ENCODE peak calls at places on chromosomes 7 and 10, in ten cellular contexts. One of them, this sample, is unnamed.

GRCh38 chr10:119562097-119562496 is 19.6 kb upstream of the RGS10 start:
- DNase-seq in neural progenitor cell: no peak
- DNase-seq in Peyer's patch: no peak
- DNase-seq in A549: no peak
- DNase-seq in coronary artery: no peak
- DNase-seq in mammary epithelial cell: no peak
- DNase-seq in upper lobe of right lung: no peak
- DNase-seq in DND-41: no peak
- DNase-seq in IMR-90: no peak
- DNase-seq in lower lobe of right lung: no peak
- DNase-seq in this sample: no peak

GRCh38 chr7:11650030-11650429 is 182.0 kb downstream of the THSD7A start:
- DNase-seq in neural progenitor cell: no peak
- DNase-seq in Peyer's patch: no peak
- DNase-seq in A549: no peak
- DNase-seq in coronary artery: no peak
- DNase-seq in mammary epithelial cell: no peak
- DNase-seq in upper lobe of right lung: no peak
- DNase-seq in DND-41: no peak
- DNase-seq in IMR-90: no peak
- DNase-seq in lower lobe of right lung: no peak
- DNase-seq in this sample: no peak

GRCh38 chr7:55522268-55522902 is 49.9 kb downstream of the VOPP1 start:
- DNase-seq in neural progenitor cell: no peak
- DNase-seq in Peyer's patch: no peak
- DNase-seq in A549: no peak
- DNase-seq in coronary artery: no peak
- DNase-seq in mammary epithelial cell: no peak
- DNase-seq in upper lobe of right lung: no peak
- DNase-seq in DND-41: no peak
- DNase-seq in IMR-90: no peak
- DNase-seq in lower lobe of right lung: no peak
- DNase-seq in this sample: no peak

GRCh38 chr10:80141696-80142460 is 9.3 kb downstream of the PLAC9 start:
- DNase-seq in neural progenitor cell: peak
- DNase-seq in Peyer's patch: no peak
- DNase-seq in A549: no peak
- DNase-seq in coronary artery: no peak
- DNase-seq in mammary epithelial cell: no peak
- DNase-seq in upper lobe of right lung: no peak
- DNase-seq in DND-41: no peak
- DNase-seq in IMR-90: no peak
- DNase-seq in lower lobe of right lung: no peak
- DNase-seq in this sample: no peak

GRCh38 chr10:15719899-15720634 is at the start of gene ITGA8:
- DNase-seq in neural progenitor cell: peak
- DNase-seq in Peyer's patch: no peak
- DNase-seq in A549: peak
- DNase-seq in coronary artery: peak
- DNase-seq in mammary epithelial cell: no peak
- DNase-seq in upper lobe of right lung: peak
- DNase-seq in DND-41: no peak
- DNase-seq in IMR-90: no peak
- DNase-seq in lower lobe of right lung: no peak
- DNase-seq in this sample: no peak

GRCh38 chr10:47121336-47121735 is 178.7 kb upstream of the GDF10 start:
- DNase-seq in neural progenitor cell: no peak
- DNase-seq in Peyer's patch: no peak
- DNase-seq in A549: no peak
- DNase-seq in coronary artery: no peak
- DNase-seq in mammary epithelial cell: no peak
- DNase-seq in upper lobe of right lung: no peak
- DNase-seq in DND-41: no peak
- DNase-seq in IMR-90: peak
- DNase-seq in lower lobe of right lung: no peak
- DNase-seq in this sample: no peak

GRCh38 chr10:69232736-69233135 is 12.6 kb downstream of the HKDC1 start:
- DNase-seq in neural progenitor cell: no peak
- DNase-seq in Peyer's patch: peak
- DNase-seq in A549: no peak
- DNase-seq in coronary artery: no peak
- DNase-seq in mammary epithelial cell: no peak
- DNase-seq in upper lobe of right lung: no peak
- DNase-seq in DND-41: no peak
- DNase-seq in IMR-90: no peak
- DNase-seq in lower lobe of right lung: no peak
- DNase-seq in this sample: no peak

GRCh38 chr10:112950714-112951348 is 784 bp downstream of the TCF7L2 start:
- DNase-seq in neural progenitor cell: peak
- DNase-seq in Peyer's patch: peak
- DNase-seq in A549: no peak
- DNase-seq in coronary artery: no peak
- DNase-seq in mammary epithelial cell: peak
- DNase-seq in upper lobe of right lung: peak
- DNase-seq in DND-41: peak
- DNase-seq in IMR-90: peak
- DNase-seq in lower lobe of right lung: peak
- DNase-seq in this sample: no peak

GRCh38 chr7:107924841-107925490 is 34.0 kb downstream of the DLD start:
- DNase-seq in neural progenitor cell: no peak
- DNase-seq in Peyer's patch: no peak
- DNase-seq in A549: no peak
- DNase-seq in coronary artery: no peak
- DNase-seq in mammary epithelial cell: no peak
- DNase-seq in upper lobe of right lung: no peak
- DNase-seq in DND-41: no peak
- DNase-seq in IMR-90: no peak
- DNase-seq in lower lobe of right lung: no peak
- DNase-seq in this sample: no peak

GRCh38 chr7:771241-772004 is 44.3 kb upstream of the PRKAR1B start:
- DNase-seq in neural progenitor cell: no peak
- DNase-seq in Peyer's patch: peak
- DNase-seq in A549: no peak
- DNase-seq in coronary artery: peak
- DNase-seq in mammary epithelial cell: no peak
- DNase-seq in upper lobe of right lung: no peak
- DNase-seq in DND-41: no peak
- DNase-seq in IMR-90: peak
- DNase-seq in lower lobe of right lung: no peak
- DNase-seq in this sample: no peak

GRCh38 chr7:772005-772294 is 44.9 kb upstream of the PRKAR1B start:
- DNase-seq in neural progenitor cell: no peak
- DNase-seq in Peyer's patch: no peak
- DNase-seq in A549: no peak
- DNase-seq in coronary artery: no peak
- DNase-seq in mammary epithelial cell: no peak
- DNase-seq in upper lobe of right lung: no peak
- DNase-seq in DND-41: no peak
- DNase-seq in IMR-90: no peak
- DNase-seq in lower lobe of right lung: no peak
- DNase-seq in this sample: no peak

GRCh38 chr7:772392-772791 is 45.3 kb upstream of the PRKAR1B start:
- DNase-seq in neural progenitor cell: no peak
- DNase-seq in Peyer's patch: no peak
- DNase-seq in A549: no peak
- DNase-seq in coronary artery: no peak
- DNase-seq in mammary epithelial cell: no peak
- DNase-seq in upper lobe of right lung: no peak
- DNase-seq in DND-41: no peak
- DNase-seq in IMR-90: no peak
- DNase-seq in lower lobe of right lung: no peak
- DNase-seq in this sample: no peak

GRCh38 chr7:770336-770735 is 43.3 kb upstream of the PRKAR1B start:
- DNase-seq in neural progenitor cell: no peak
- DNase-seq in Peyer's patch: no peak
- DNase-seq in A549: no peak
- DNase-seq in coronary artery: no peak
- DNase-seq in mammary epithelial cell: no peak
- DNase-seq in upper lobe of right lung: no peak
- DNase-seq in DND-41: no peak
- DNase-seq in IMR-90: no peak
- DNase-seq in lower lobe of right lung: no peak
- DNase-seq in this sample: no peak

DNA sequence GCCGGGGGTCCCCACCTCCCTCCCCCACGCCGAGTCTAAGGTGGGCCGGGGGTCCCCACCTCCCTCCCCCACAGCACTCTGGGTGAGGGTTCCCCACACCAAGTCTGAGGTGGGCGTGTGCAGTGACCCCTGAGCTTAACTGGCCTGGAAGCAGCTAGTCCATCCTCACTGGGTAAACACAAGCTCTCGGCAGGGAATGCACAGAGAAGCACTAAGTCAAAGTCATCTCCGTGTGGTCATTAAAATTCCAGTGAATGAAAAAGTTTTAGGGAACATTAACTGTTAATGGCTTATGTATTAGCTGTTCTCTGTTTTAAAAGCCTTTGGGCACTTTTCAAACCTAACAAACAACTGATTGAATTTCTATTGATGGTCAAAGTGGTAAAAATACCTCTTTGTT is 43.7 kb upstream of the PRKAR1B start:
- DNase-seq in neural progenitor cell: no peak
- DNase-seq in Peyer's patch: no peak
- DNase-seq in A549: no peak
- DNase-seq in coronary artery: no peak
- DNase-seq in mammary epithelial cell: no peak
- DNase-seq in upper lobe of right lung: no peak
- DNase-seq in DND-41: no peak
- DNase-seq in IMR-90: no peak
- DNase-seq in lower lobe of right lung: no peak
- DNase-seq in this sample: no peak
- H3K27ac ChIP-seq in neural progenitor cell: no peak
- H3K27ac ChIP-seq in Peyer's patch: peak
- H3K27ac ChIP-seq in A549: no peak
- H3K27ac ChIP-seq in coronary artery: peak
- H3K27ac ChIP-seq in mammary epithelial cell: no peak
- H3K27ac ChIP-seq in upper lobe of right lung: peak
- H3K27ac ChIP-seq in DND-41: no peak
- H3K27ac ChIP-seq in IMR-90: no peak
- H3K27ac ChIP-seq in lower lobe of right lung: peak
- H3K27ac ChIP-seq in this sample: no peak

DNA sequence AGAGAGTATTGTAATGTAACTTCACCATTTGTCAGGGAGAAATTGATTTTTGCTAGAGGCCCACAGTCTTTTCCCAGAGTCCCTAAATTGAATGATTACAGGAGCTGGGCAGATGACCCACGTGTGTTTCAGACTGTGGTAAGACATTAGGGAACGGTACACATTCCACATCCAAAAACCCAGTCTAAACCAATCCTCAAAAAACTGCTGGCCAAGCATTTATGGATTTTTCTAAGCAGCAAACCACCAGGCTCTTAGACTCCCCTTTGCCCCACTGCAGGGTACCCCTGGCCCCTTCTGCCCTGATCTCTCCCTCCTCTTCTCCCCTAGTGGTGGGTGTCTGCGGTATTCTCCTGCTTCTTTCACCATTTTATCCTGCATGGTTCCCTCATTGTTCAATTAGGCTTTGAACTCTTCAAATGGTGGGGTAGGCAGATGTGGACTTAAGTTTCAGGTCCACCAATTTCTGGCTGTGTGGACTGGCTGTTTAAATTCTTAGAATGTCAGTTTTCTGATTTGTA is 135.5 kb upstream of the SORCS3 start:
- DNase-seq in neural progenitor cell: peak
- DNase-seq in Peyer's patch: no peak
- DNase-seq in A549: no peak
- DNase-seq in coronary artery: no peak
- DNase-seq in mammary epithelial cell: no peak
- DNase-seq in upper lobe of right lung: no peak
- DNase-seq in DND-41: no peak
- DNase-seq in IMR-90: no peak
- DNase-seq in lower lobe of right lung: no peak
- DNase-seq in this sample: no peak
- TF ChIP-seq CTCF in neural progenitor cell: peak
- TF ChIP-seq CTCF in Peyer's patch: no peak
- TF ChIP-seq CTCF in A549: no peak
- TF ChIP-seq CTCF in coronary artery: no peak
- TF ChIP-seq CTCF in mammary epithelial cell: no peak
- TF ChIP-seq CTCF in upper lobe of right lung: no peak
- TF ChIP-seq CTCF in DND-41: no peak
- TF ChIP-seq CTCF in IMR-90: no peak
- TF ChIP-seq CTCF in lower lobe of right lung: no peak
- TF ChIP-seq CTCF in this sample: no peak

DNA sequence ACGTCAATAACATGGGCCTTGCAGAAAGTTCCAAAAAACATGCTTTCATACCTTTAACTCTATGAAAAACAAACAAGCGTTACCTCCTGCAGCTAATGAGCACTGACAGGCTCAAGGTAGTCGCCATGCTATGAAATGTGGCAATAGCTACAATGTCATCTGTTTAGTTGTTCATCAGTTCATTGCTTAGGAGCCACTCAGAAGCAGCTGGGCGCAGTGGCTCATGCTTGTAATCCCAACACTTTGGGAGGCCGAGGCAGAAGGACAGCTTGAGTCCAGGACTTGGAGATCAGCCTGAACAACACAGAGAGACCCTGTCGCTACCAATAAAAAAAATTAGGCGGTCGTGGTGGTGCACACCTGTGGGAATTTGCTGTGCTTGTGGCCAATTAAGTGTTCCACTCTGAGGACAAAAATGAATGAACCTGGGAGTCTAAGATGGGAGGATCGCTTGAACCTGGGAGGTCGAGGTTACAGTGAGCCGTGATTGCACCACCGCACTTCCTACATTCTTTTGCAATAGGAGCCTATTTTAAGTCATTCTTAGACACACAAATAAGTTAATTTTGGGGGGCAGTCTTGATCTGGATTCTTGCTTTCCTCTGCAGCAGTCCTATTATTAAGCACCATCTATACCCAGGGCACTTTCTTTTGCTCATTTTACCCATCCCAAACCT is 276.2 kb upstream of the KLF14 start:
- DNase-seq in neural progenitor cell: no peak
- DNase-seq in Peyer's patch: no peak
- DNase-seq in A549: no peak
- DNase-seq in coronary artery: no peak
- DNase-seq in mammary epithelial cell: no peak
- DNase-seq in upper lobe of right lung: no peak
- DNase-seq in DND-41: no peak
- DNase-seq in IMR-90: no peak
- DNase-seq in lower lobe of right lung: no peak
- DNase-seq in this sample: no peak
- H3K27ac ChIP-seq in neural progenitor cell: no peak
- H3K27ac ChIP-seq in Peyer's patch: no peak
- H3K27ac ChIP-seq in A549: peak
- H3K27ac ChIP-seq in coronary artery: peak
- H3K27ac ChIP-seq in mammary epithelial cell: no peak
- H3K27ac ChIP-seq in upper lobe of right lung: peak
- H3K27ac ChIP-seq in DND-41: peak
- H3K27ac ChIP-seq in IMR-90: peak
- H3K27ac ChIP-seq in lower lobe of right lung: peak
- H3K27ac ChIP-seq in this sample: no peak

DNA sequence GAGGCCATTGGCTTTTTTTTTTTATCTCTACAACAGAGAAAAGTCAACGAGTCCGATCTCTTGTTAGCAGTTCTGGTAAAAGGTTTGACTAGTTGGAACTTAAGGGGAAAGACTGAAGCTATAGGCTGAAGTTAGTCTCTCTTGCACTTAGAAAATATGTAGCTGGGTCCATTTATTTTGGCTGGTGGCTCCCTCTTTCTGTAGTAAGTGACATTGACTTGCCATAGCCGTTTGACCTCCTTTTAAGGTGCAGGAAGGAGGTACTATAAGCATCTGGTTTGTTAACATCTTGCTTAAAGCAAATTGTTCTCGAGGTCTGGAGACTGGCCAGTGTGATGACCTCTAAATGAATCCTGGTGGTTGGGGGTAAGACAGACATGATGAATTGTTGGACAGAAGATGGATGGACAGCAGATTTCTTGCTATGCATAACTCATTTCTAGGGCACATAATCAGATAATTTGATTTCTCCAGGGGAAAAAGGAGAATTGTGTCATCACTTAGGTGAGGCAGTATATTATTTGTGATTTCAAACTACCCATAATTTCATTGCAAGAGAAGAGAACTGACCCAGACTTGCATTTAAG is 356.3 kb upstream of the GALNT17 start:
- DNase-seq in neural progenitor cell: no peak
- DNase-seq in Peyer's patch: no peak
- DNase-seq in A549: no peak
- DNase-seq in coronary artery: no peak
- DNase-seq in mammary epithelial cell: no peak
- DNase-seq in upper lobe of right lung: no peak
- DNase-seq in DND-41: no peak
- DNase-seq in IMR-90: no peak
- DNase-seq in lower lobe of right lung: no peak
- DNase-seq in this sample: no peak
- TF ChIP-seq CTCF in neural progenitor cell: peak
- TF ChIP-seq CTCF in Peyer's patch: peak
- TF ChIP-seq CTCF in A549: no peak
- TF ChIP-seq CTCF in coronary artery: no peak
- TF ChIP-seq CTCF in mammary epithelial cell: peak
- TF ChIP-seq CTCF in upper lobe of right lung: no peak
- TF ChIP-seq CTCF in DND-41: peak
- TF ChIP-seq CTCF in IMR-90: no peak
- TF ChIP-seq CTCF in lower lobe of right lung: peak
- TF ChIP-seq CTCF in this sample: no peak